ENCODE peak calls at places on chromosomes 2 and 18, in four cellular contexts. O, M, K and Q are unnamed samples.

GRCh38 chr18:75439356-75439755 is 11.9 kb upstream of the SMIM21 start:
- DNase-seq in O (no peak), M (no peak), K (no peak), Q (no peak)

GRCh38 chr2:99883356-99883867 is 259.0 kb downstream of the AFF3 start:
- DNase-seq in O (no peak), M (no peak), K (no peak), Q (no peak)

GRCh38 chr2:47227532-47228166 is 72.5 kb upstream of the STPG4 start:
- DNase-seq in O (no peak), M (no peak), K (no peak), Q (no peak)

GRCh38 chr2:24304098-24304497 is 56.2 kb downstream of the ITSN2 start:
- DNase-seq in O (no peak), M (no peak), K (peak), Q (peak)

GRCh38 chr18:1273469-1273868 is 368.8 kb downstream of the ADCYAP1 start:
- DNase-seq in O (no peak), M (no peak), K (no peak), Q (no peak)

GRCh38 chr2:192410319-192410718 is 215.6 kb upstream of the TMEFF2 start:
- DNase-seq in O (no peak), M (no peak), K (no peak), Q (no peak)

GRCh38 chr2:24337958-24338357 is 22.4 kb downstream of the ITSN2 start:
- DNase-seq in O (no peak), M (no peak), K (no peak), Q (no peak)

GRCh38 chr2:127423476-127423840 is 5.2 kb downstream of the PROC start:
- DNase-seq in O (no peak), M (no peak), K (no peak), Q (no peak)

GRCh38 chr2:53985646-53986045 is 14.9 kb upstream of the PSME4 start:
- DNase-seq in O (no peak), M (no peak), K (no peak), Q (no peak)

GRCh38 chr2:12417811-12418210 is 298.9 kb upstream of the TRIB2 start:
- DNase-seq in O (no peak), M (no peak), K (no peak), Q (no peak)

GRCh38 chr2:230956827-230957755 is 32.0 kb upstream of the GPR55 start:
- DNase-seq in O (peak), M (no peak), K (peak), Q (peak)

GRCh38 chr2:46335404-46335965 is 38.3 kb downstream of the EPAS1 start:
- DNase-seq in O (peak), M (peak), K (no peak), Q (peak)

GRCh38 chr18:28041366-28041765 is 135.6 kb downstream of the CDH2 start:
- DNase-seq in O (no peak), M (no peak), K (no peak), Q (no peak)

GRCh38 chr2:132891456-132891855 is 221.5 kb upstream of the LYPD1 start:
- DNase-seq in O (no peak), M (no peak), K (no peak), Q (no peak)

GRCh38 chr2:70793450-70793849 is 3.0 kb upstream of the FIGLA start:
- DNase-seq in O (no peak), M (no peak), K (no peak), Q (no peak)

GRCh38 chr2:127149384-127149783 is 42.4 kb upstream of the BIN1 start:
- DNase-seq in O (peak), M (no peak), K (no peak), Q (no peak)

GRCh38 chr2:34096552-34097171 is 497.6 kb upstream of the FAM98A start:
- DNase-seq in O (peak), M (peak), K (peak), Q (peak)

GRCh38 chr2:120237491-120237902 is 14.3 kb upstream of the TMEM185B start:
- DNase-seq in O (peak), M (no peak), K (no peak), Q (no peak)

GRCh38 chr18:45782662-45783061 is 42.8 kb upstream of the SIGLEC15 start:
- DNase-seq in O (no peak), M (no peak), K (no peak), Q (no peak)

GRCh38 chr2:30208453-30208852 is 22.9 kb upstream of the LBH start:
- DNase-seq in O (peak), M (peak), K (peak), Q (peak)

DNA sequence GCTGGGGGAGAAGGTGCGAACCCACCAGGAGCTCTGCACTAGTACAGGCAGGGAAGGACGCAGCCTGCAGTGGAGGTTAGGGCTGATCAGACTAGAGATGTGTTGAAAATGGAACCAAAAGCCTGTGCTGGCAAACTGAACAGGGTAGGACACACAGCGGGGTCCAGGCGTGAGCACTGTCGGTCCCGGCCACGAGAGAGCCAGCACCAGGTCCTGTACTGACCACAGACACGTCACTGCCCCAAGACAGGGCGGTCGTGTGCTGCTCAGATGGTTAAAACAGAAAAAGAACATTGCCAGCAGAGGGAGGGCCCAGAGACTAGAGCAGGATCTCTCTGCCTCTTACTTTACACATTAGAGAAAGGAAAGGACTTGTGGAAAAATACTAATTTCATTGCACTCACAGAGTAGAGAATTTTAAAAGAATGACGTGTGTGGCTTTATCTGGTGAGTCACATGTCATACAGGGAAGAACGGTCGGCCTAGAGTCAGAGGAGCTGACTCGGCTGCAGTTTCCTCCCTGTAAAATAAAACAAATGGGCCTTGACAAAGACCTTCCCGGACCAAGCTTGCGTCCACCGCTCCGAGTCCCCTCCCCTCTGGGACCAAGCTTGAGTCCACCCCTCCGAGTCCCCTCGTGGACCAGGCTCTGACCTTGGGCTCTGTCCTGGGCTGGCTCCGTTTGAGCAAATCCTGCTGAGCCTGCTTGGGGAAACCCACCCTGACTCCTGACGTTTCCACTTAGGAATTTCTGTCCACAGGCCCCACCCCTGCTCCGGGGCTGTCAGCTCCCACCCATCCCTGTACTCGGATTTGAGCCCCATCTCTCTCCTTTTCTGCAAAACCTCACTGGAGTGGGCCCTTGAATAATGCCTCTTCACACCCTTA is 16.7 kb upstream of the ADI1 start:
- DNase-seq in O (no peak), M (no peak), K (peak), Q (peak)
- TF ChIP-seq POLR2A in O (peak), M (no peak), K (no peak), Q (no peak)

GRCh38 chr2:63050916-63051794 is 525 bp downstream of the OTX1 start:
- DNase-seq in O (no peak), M (no peak), K (no peak), Q (no peak)
- H3K27ac ChIP-seq in O (peak), M (no peak), K (no peak), Q (no peak)

DNA sequence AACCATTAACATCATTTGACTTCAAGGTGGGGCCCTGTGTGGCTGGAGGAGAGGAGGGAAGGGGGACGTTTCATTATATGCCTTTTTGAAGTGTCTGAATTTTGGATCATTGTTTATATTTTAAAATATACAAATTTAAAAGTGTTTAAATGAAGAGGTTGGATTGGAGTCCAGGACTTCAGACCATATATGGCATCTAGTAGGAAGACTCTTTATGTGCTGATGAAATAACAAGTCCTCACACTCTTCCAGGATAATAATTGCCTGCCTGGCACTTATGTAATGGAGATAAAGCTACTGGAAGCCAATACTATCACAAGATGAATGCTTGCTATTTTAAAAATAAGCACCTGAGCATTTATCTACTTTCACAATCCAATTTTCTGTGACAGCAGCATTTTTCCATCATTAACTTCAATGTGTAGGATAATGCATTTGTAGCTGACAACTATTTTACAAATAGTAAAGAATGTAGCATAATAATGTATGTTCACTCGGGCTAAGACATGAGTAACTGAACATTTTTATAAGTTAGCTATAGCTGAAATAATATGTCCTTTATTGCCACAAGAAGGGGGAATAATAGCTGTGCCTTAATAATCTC is 188.4 kb downstream of the MTCL1 start:
- DNase-seq in O (no peak), M (no peak), K (no peak), Q (no peak)
- TF ChIP-seq EP300 in O (no peak), M (no peak), K (no peak), Q (no peak)

GRCh38 chr18:79680891-79681339 is 1.3 kb downstream of the CTDP1 start:
- DNase-seq in O (no peak), M (no peak), K (no peak), Q (no peak)

GRCh38 chr18:79680100-79680879 is 687 bp downstream of the CTDP1 start:
- DNase-seq in O (peak), M (no peak), K (peak), Q (peak)

GRCh38 chr18:79678665-79679551 is 695 bp upstream of the CTDP1 start:
- DNase-seq in O (peak), M (peak), K (peak), Q (peak)

GRCh38 chr18:79677840-79678239 is 1.8 kb upstream of the CTDP1 start:
- DNase-seq in O (no peak), M (no peak), K (no peak), Q (no peak)

DNA sequence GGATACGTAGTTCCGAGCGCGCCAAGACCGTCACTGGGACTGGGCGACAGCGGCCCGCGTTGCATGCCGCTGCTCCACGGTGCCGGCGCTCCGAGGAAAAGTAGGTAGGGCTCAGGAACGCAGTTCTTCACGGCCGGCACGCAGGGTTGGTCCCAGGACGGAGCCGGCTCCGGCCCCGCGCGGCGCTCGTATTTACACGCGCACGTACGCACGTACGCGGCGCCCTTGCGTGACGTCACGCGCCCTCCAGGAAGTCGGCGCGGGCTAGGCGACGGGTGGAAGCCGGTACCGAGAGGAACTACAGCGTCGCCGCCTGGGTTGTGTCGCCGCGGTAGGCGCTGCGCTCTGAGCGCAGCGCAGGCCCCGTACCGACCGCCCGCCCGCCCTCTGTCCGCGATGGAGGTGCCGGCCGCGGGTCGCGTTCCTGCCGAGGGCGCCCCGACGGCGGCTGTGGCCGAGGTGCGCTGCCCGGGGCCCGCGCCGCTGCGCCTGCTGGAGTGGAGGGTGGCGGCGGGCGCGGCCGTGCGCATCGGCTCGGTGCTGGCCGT is at the start of gene CTDP1:
- DNase-seq in O (peak), M (peak), K (peak), Q (peak)
- TF ChIP-seq POLR2A in O (peak), M (no peak), K (no peak), Q (peak)

GRCh38 chr2:241728000-241728399 is 6.4 kb upstream of the D2HGDH start:
- DNase-seq in O (no peak), M (no peak), K (no peak), Q (no peak)
- H3K27ac ChIP-seq in O (no peak), M (no peak), K (no peak), Q (no peak)

DNA sequence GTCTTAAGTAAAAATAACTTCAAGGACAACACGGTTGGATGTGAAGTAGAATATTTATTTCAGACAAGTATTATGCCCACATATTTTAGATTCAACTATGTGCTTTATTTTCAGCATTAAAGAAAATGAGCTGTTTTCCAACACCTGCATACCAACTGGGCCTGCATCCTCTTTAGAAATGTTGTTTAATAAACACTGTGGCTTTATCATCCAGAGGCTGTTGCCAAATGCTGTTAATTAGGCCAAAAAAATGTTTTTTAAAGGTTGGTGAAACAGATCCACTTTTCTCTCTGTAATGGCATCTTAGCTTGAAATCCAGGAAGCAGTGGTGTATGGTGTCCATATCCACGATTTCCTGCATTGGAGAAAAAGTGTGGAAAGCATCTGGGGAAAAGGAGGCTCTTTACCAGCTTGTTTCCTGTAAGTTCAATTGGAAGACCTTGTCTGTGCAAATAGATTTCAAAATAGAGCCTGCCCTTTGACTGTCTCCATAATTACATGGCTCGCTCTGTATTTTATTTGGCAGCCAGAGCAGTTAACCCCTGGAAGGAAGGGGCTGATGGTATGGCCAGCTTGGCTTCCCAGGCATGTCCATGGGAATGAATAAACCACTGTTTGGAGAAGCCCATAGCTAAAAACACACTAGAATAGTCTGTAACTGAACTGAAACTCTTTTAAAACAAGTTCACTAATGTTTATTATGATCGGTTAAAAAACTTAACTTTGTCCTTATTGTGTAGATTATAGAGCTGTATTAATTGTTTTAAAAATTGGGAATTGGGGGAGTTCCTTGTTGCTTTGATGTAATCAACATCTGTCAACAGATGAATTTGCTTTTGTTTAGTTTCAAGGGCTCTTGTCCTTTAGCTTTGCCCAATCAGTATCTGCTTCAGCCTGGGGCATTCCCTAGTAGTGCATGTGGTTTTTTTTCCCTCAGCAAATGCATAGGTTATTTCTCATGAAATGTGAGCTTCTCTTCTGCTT is 33.0 kb upstream of the DLX1 start:
- DNase-seq in O (no peak), M (no peak), K (no peak), Q (no peak)
- TF ChIP-seq EP300 in O (no peak), M (no peak), K (no peak), Q (no peak)

GRCh38 chr2:201118957-201119848 is 3.2 kb downstream of the CFLAR start:
- DNase-seq in O (no peak), M (no peak), K (no peak), Q (no peak)
- TF ChIP-seq POLR2A in O (no peak), M (no peak), K (no peak), Q (no peak)

GRCh38 chr2:216615298-216616082 is 17.7 kb upstream of the IGFBP2 start:
- DNase-seq in O (no peak), M (no peak), K (no peak), Q (no peak)
- H3K27ac ChIP-seq in O (no peak), M (no peak), K (no peak), Q (no peak)